ENCODE peak calls at places on chromosomes 3 and 15, in four cellular contexts. P, J, B and N are unnamed samples.

GRCh38 chr3:66450389-66451022 is 50.3 kb downstream of the LRIG1 start:
- DNase-seq in P (no peak), J (no peak), B (no peak), N (no peak)

GRCh38 chr3:171058058-171058457 is 31.5 kb upstream of the SLC2A2 start:
- DNase-seq in P (no peak), J (no peak), B (no peak), N (no peak)

GRCh38 chr15:50066693-50067092 is 52.3 kb downstream of the ATP8B4 start:
- DNase-seq in P (no peak), J (no peak), B (no peak), N (no peak)

GRCh38 chr15:37106490-37107001 is 6.2 kb upstream of the MEIS2 start:
- DNase-seq in P (peak), J (no peak), B (no peak), N (peak)

GRCh38 chr3:21913791-21914190 is 162.8 kb upstream of the ZNF385D start:
- DNase-seq in P (no peak), J (no peak), B (peak), N (no peak)

GRCh38 chr15:101167791-101168462 is 83.9 kb downstream of the CHSY1 start:
- DNase-seq in P (peak), J (peak), B (no peak), N (peak)

GRCh38 chr15:38904298-38904697 is 339.7 kb upstream of the RASGRP1 start:
- DNase-seq in P (no peak), J (no peak), B (no peak), N (no peak)

GRCh38 chr15:40083756-40084101 is 24.9 kb downstream of the BMF start:
- DNase-seq in P (no peak), J (no peak), B (no peak), N (no peak)

GRCh38 chr3:56205406-56205805 is 262.9 kb downstream of the ERC2 start:
- DNase-seq in P (no peak), J (no peak), B (no peak), N (no peak)

GRCh38 chr3:137165117-137165806 is 207.5 kb downstream of the IL20RB start:
- DNase-seq in P (no peak), J (no peak), B (no peak), N (no peak)

GRCh38 chr3:122661633-122662032 is 19.0 kb upstream of the PARP14 start:
- DNase-seq in P (peak), J (no peak), B (no peak), N (peak)

GRCh38 chr15:72176155-72176554 is 21.4 kb downstream of the GRAMD2A start:
- DNase-seq in P (no peak), J (no peak), B (no peak), N (no peak)

GRCh38 chr3:171439996-171440395 is 20.2 kb downstream of the TNIK start:
- DNase-seq in P (no peak), J (no peak), B (no peak), N (no peak)

GRCh38 chr3:107431298-107432012 is 54.2 kb downstream of the CCDC54 start:
- DNase-seq in P (peak), J (peak), B (no peak), N (peak)

GRCh38 chr3:37310666-37311050 is 136.3 kb upstream of the LRRFIP2 start:
- DNase-seq in P (no peak), J (no peak), B (no peak), N (no peak)

DNA sequence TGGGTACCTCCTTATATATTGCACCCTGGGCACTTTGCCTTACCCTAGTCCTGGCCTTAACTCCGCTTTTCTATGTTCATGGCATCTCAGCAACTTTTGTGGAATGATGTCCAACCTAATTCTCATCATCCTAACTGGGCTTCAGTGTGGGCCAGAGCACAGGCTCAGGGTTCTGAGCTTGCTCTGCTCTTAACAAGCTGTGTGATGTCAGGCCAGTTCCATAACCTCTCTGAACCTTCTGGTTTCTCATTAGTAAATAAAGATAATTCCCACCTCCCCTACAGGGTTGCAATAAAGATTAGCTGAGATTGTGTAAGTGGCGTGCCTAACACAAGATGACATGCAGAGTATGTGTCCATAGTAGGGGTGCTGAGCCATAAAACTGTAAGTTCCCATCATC is 36.4 kb downstream of the CDCP1 start:
- DNase-seq in P (no peak), J (no peak), B (no peak), N (no peak)
- TF ChIP-seq CTCF in P (no peak), J (no peak), B (no peak), N (no peak)

DNA sequence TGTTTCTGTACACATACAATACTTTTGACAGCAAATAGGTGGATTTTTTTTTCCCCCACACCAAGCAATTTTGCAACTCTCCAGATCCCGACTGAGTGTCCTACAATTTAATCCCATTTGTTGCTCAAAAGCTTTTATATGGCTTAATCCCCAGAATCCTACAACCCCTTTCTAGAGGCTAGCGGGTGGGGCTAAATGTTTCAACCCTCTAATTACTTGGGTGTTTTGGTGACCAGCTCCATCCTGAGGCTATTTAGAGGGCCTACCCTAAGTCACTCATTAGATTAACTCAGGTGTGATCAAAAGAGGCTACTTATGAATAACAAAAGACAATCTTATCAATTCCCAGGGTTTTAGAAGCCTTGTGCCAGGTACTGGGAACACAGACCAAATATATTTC is 21.0 kb upstream of the FBXL2 start:
- DNase-seq in P (no peak), J (no peak), B (no peak), N (no peak)
- TF ChIP-seq CTCF in P (no peak), J (no peak), B (no peak), N (no peak)

DNA sequence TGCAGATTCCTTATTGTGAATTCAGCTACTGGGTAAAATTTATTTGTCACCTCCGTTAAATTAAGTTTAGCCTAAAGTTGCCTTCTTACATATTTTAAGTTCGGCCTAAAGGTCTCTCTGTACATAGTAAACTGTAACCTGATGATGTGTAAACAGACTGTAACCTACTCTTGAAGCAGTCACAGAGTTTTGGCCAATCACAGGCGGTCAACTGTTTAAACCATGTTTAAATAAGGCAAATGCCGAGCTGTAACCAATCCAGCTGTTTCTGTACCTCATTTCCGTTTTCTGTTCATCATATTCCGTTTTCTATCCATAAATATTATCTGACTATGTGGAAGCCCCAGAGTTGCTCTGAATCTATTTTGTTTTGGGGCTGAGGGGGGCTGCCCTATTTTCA is 2.4 kb upstream of the ADAMTSL3 start:
- DNase-seq in P (no peak), J (no peak), B (no peak), N (no peak)
- TF ChIP-seq CTCF in P (no peak), J (no peak), B (no peak), N (no peak)

GRCh38 chr3:14359348-14359747 is 43.1 kb upstream of the SLC6A6 start:
- DNase-seq in P (no peak), J (no peak), B (no peak), N (no peak)

GRCh38 chr3:14360123-14360881 is 42.1 kb upstream of the SLC6A6 start:
- DNase-seq in P (no peak), J (no peak), B (no peak), N (no peak)

GRCh38 chr3:14357463-14357862 is 44.9 kb upstream of the SLC6A6 start:
- DNase-seq in P (no peak), J (no peak), B (no peak), N (no peak)

GRCh38 chr3:14361068-14361677 is 41.2 kb upstream of the SLC6A6 start:
- DNase-seq in P (no peak), J (no peak), B (no peak), N (no peak)

DNA sequence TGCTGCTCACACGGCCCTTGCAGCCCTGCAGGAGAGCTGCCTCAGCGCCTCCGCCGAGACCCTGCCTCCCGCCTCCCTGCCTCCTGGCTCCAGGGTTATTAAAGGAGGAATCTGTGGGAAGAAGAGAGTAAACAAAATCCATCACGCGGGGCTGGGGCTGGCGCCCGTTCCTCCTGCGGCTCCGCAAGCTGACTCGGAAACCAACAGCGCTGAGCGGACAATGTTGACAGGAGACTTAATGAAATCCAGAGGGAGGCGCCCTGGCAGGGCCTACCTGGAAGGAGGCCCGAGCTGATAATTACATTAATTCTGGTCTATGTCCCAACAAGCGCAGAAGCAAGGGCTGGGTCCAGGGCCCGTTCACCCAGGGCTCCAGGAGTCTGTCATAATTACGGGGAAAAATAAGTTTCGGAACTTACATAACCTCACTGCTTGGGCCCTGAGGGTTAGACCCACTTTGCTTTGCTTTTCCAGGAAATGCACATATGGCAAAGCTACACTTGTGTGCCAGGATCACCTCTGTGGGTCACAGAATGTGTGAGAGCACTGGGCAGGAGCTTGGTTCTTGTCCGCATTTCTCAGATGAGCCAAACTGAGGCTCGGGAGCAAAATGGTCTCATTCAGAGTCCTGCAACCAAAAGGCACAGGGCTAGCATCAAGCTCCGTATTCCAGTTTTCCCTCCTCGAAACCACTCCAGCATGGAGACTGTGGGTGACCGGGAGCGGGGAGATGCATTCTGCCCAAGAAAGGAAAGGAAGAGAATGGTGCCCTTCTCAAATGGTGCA is 43.8 kb upstream of the SLC6A6 start:
- DNase-seq in P (no peak), J (no peak), B (no peak), N (no peak)
- TF ChIP-seq CTCF in P (no peak), J (no peak), B (no peak), N (no peak)

GRCh38 chr15:73965094-73965729 is 26.9 kb downstream of the STOML1 start:
- DNase-seq in P (peak), J (peak), B (no peak), N (peak)
- TF ChIP-seq CTCF in P (no peak), J (peak), B (no peak), N (peak)

GRCh38 chr15:78131295-78132021 is at the start of gene CIB2:
- DNase-seq in P (peak), J (peak), B (no peak), N (peak)
- TF ChIP-seq CTCF in P (peak), J (peak), B (peak), N (peak)

GRCh38 chr3:143596957-143597642 is 251.2 kb downstream of the SLC9A9 start:
- DNase-seq in P (no peak), J (no peak), B (no peak), N (no peak)
- TF ChIP-seq CTCF in P (no peak), J (no peak), B (no peak), N (no peak)

DNA sequence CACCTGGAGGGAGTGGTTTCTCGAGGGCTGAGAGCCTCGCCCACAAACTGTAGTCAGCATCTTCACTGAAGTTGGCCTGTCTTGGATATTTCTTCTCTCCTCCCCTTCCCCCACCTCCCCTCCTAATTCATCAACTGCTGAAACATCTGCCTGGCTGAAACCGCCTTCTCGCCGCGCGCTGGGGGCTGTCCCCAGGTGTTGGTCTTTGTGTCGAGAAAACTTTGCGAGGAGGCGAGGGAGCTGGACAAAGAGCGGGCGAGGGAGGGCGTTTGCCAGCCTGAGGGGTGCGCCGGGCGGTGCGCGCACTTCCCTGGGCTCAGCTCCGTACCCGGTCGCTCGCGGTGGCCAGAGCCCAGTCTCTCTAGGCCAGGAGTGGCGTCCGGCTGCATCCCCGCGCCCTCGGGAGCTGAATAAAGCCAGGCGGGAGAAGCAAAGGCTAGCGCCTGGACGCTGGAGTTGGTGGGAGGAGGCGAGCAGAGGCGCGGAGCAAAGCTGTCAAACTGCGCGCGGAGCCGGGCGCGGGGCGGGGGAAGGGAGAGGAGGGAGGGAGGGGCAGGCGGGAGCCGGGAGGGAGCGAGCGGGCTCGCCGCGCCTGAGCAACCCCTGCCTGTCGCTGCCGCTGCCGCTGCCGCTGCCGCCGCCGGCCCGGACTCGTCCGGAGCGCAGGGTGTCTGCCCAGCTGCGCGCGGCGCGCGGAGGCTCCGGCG is at the start of gene ST8SIA2:
- DNase-seq in P (no peak), J (no peak), B (no peak), N (peak)
- TF ChIP-seq CTCF in P (no peak), J (no peak), B (no peak), N (no peak)

DNA sequence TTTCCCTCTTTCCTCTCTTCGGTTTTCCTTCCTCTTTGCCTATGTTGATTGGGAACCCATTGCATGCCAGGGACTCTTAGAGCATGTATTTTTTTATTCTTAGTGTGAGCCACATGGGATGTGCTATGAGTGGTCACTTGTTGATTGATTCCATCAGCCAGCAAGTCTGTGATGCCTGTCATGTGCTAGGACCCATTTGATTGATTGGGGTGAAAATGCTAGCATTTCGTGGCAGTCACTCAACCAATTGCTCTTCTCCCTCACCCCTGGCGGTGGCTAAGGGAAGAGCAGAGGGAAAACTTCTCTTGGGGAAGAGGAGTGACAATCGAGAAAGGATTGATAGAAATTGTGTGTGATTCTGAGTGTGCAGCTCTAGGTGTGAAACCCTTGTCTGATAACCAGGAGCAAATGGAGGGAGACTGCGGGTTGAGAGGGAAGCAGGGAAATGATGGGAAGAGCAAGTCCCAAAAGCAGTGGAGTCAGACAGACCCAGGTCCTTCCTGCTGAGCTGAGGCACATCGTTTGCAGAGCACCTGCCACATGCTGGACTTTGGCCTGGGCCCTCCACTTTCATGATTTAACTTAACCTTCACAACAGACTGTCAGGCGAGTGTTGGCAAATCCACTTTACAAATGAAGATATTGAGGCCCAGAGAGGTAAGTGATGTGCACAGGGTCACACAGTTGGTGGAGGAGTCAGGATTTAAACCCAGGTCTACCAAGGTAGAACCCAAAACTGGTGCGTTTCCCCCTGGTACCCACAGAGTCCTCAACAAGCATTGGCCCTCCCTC is 40.0 kb downstream of the SLC6A11 start:
- DNase-seq in P (peak), J (no peak), B (no peak), N (no peak)
- TF ChIP-seq CTCF in P (peak), J (no peak), B (peak), N (no peak)